ENCODE peak calls at places on chromosomes 5 and 9, in seven cellular contexts. Y is HCT116, A is GM12878, X is GM12891, G is prostate gland, I is breast epithelium, E is suprapubic skin. B is an unnamed sample.

GRCh38 chr9:132035679-132036078 is 44.0 kb downstream of the MED27 start:
- DNase-seq in Y (no peak), A (no peak), X (no peak), G (no peak), I (no peak), E (no peak), B (no peak)

GRCh38 chr5:56142620-56143431 is 90.3 kb downstream of the ANKRD55 start:
- DNase-seq in Y (no peak), A (peak), X (no peak), G (no peak), I (no peak), E (no peak), B (no peak)

GRCh38 chr5:110441035-110441434 is 285.4 kb downstream of the TMEM232 start:
- DNase-seq in Y (peak), A (no peak), X (no peak), G (no peak), I (no peak), E (no peak), B (peak)

GRCh38 chr5:103283120-103283519 is 24.6 kb downstream of the MACIR start:
- DNase-seq in Y (no peak), A (no peak), X (no peak), G (no peak), I (no peak), E (no peak), B (no peak)

GRCh38 chr5:91146221-91146620 is 236.9 kb downstream of the ARRDC3 start:
- DNase-seq in Y (no peak), A (no peak), X (no peak), G (no peak), I (no peak), E (no peak), B (no peak)

GRCh38 chr5:66843065-66843464 is 246.9 kb downstream of the MAST4 start:
- DNase-seq in Y (no peak), A (no peak), X (no peak), G (no peak), I (no peak), E (no peak), B (no peak)

GRCh38 chr5:78062645-78063044 is 231.9 kb downstream of the AP3B1 start:
- DNase-seq in Y (no peak), A (no peak), X (no peak), G (no peak), I (no peak), E (no peak), B (no peak)

GRCh38 chr5:77906806-77907205 is 130.7 kb upstream of the TBCA start:
- DNase-seq in Y (no peak), A (no peak), X (no peak), G (no peak), I (no peak), E (no peak), B (no peak)

GRCh38 chr9:111896942-111897830 is 572 bp downstream of the UGCG start:
- DNase-seq in Y (no peak), A (no peak), X (peak), G (peak), I (peak), E (peak), B (peak)

GRCh38 chr9:4258321-4259093 is 41.4 kb downstream of the GLIS3 start:
- DNase-seq in Y (no peak), A (no peak), X (no peak), G (no peak), I (no peak), E (no peak), B (no peak)

GRCh38 chr5:135880278-135880677 is 15.4 kb downstream of the IL9 start:
- DNase-seq in Y (peak), A (no peak), X (no peak), G (no peak), I (no peak), E (peak), B (peak)

GRCh38 chr5:38528162-38528703 is 28.2 kb downstream of the LIFR start:
- DNase-seq in Y (no peak), A (no peak), X (no peak), G (no peak), I (no peak), E (no peak), B (no peak)

GRCh38 chr9:18909140-18910018 is 123.6 kb downstream of the SAXO1 start:
- DNase-seq in Y (no peak), A (no peak), X (no peak), G (no peak), I (no peak), E (no peak), B (no peak)

GRCh38 chr9:133463234-133463863 is 3.6 kb downstream of the CACFD1 start:
- DNase-seq in Y (no peak), A (no peak), X (no peak), G (no peak), I (no peak), E (no peak), B (peak)

GRCh38 chr9:100602302-100602930 is 24.5 kb downstream of the CAVIN4 start:
- DNase-seq in Y (peak), A (no peak), X (no peak), G (peak), I (no peak), E (no peak), B (peak)

GRCh38 chr9:23341346-23341745 is 484.7 kb downstream of the ELAVL2 start:
- DNase-seq in Y (no peak), A (no peak), X (no peak), G (no peak), I (no peak), E (no peak), B (no peak)

GRCh38 chr5:144583493-144584154 is 413.0 kb downstream of the KCTD16 start:
- DNase-seq in Y (no peak), A (no peak), X (no peak), G (no peak), I (no peak), E (no peak), B (peak)

GRCh38 chr9:134693011-134693410 is 51.4 kb downstream of the COL5A1 start:
- DNase-seq in Y (no peak), A (no peak), X (no peak), G (no peak), I (no peak), E (no peak), B (no peak)

GRCh38 chr9:107484117-107484723 is 5.3 kb downstream of the KLF4 start:
- DNase-seq in Y (peak), A (peak), X (no peak), G (peak), I (peak), E (no peak), B (peak)

GRCh38 chr9:131620764-131621520 is 75.6 kb downstream of the PRRT1B start:
- DNase-seq in Y (no peak), A (no peak), X (no peak), G (no peak), I (no peak), E (no peak), B (no peak)

GRCh38 chr5:73826761-73827450 is 200.9 kb downstream of the ARHGEF28 start:
- DNase-seq in Y (no peak), A (no peak), X (no peak), G (peak), I (peak), E (no peak), B (peak)

GRCh38 chr9:124341455-124342170 is 73.6 kb downstream of the PSMB7 start:
- DNase-seq in Y (no peak), A (no peak), X (no peak), G (no peak), I (no peak), E (no peak), B (no peak)

GRCh38 chr9:14437336-14438231 is 123.6 kb upstream of the NFIB start:
- DNase-seq in Y (no peak), A (no peak), X (no peak), G (no peak), I (no peak), E (no peak), B (no peak)

GRCh38 chr9:9483175-9483574 is 1129.6 kb downstream of the PTPRD start:
- DNase-seq in Y (no peak), A (no peak), X (no peak), G (no peak), I (no peak), E (no peak), B (no peak)
- TF ChIP-seq POLR2AphosphoS5 in Y (no peak), A (no peak), X (no peak), G (no peak), I (no peak), E (no peak), B (no peak)

DNA sequence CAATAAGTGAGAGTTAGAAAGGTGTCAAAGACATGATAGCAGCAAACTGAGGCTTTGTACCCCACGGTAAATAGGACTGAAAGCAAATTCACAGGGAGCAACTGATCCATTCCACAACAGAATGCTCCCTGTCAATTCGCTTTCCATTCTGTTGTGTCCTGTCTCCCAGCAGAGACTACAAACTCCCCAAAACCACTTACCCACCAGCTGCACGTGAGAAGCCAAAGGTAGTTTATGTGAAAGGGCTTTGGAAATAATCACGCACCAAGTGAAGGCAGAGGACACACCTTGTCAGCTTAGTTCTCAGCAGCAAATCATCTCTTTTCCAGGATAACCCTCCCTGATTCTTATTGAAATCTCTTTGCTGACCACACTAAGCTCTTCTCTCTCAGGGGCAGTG is 46.6 kb upstream of the IL17B start:
- DNase-seq in Y (no peak), A (no peak), X (no peak), G (no peak), I (no peak), E (no peak), B (no peak)
- TF ChIP-seq POLR2AphosphoS5 in Y (no peak), A (no peak), X (no peak), G (peak), I (no peak), E (no peak), B (no peak)

DNA sequence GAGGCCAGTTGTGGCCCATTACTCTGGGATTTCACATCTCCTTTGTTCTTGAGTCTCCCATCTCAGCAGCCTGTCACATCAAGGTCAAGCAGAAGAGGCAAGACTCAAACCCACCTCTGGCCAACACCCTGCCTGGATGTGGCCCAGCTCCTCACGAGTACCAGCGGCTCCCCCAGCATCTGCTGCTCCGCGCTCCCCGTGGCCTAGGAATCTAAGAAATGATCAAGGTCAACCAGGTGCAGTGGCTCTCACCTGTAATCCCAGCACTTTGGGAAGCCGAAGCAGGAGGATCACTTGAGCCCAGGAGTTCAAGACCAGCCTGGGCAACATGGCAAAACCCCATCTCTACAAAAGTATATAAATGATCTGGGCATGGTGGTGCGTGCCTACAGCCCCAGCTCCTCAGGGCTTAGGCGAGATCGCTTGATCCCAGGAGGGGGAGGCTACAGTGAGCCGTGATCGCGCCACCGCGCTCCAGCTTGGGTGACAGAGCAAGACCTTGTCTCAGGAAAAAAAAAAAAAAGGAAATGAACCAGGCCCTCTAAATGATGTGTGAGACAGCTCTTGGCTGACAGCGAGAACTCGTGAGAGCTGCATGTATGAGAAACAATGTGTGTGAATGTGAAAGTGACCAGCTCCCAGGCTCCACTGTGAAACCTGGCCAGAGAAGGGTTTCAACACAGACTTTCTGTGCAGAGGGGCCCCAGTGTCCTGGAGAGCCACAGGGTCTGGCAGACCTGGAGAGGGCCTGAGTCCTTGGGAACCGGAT is 61.6 kb upstream of the ANGPTL2 start:
- DNase-seq in Y (no peak), A (peak), X (peak), G (no peak), I (no peak), E (no peak), B (no peak)
- TF ChIP-seq POLR2AphosphoS5 in Y (no peak), A (no peak), X (no peak), G (no peak), I (no peak), E (peak), B (no peak)

DNA sequence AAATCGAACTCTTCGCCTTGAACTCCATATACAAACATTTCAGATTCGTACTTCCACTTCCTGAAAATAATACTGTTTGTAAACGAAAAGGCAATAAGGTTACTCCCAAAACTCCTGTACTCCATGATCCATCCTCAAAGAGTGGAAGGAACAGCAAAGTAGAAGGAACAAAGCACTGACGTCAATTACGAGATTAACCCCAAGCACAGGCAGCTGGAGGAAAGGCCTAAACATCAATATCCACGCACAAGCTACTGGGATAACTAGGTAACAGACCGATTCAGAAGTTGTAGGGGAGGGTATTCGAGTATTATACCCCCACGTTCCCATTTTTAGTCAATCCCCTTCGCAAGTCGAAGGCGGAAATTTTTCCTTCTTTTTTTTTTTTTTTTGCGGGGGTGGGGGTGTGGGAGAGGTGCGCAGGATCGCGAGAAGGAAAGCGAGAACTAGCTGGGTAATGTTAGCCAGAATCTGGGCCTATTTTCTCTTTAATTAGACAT is 955 bp downstream of the AFF4 start:
- DNase-seq in Y (peak), A (no peak), X (no peak), G (peak), I (no peak), E (no peak), B (peak)
- TF ChIP-seq POLR2AphosphoS5 in Y (peak), A (no peak), X (no peak), G (peak), I (peak), E (no peak), B (no peak)

GRCh38 chr5:120151825-120152224 is 312.3 kb upstream of the PRR16 start:
- DNase-seq in Y (no peak), A (no peak), X (no peak), G (no peak), I (no peak), E (no peak), B (no peak)
- TF ChIP-seq POLR2AphosphoS5 in Y (no peak), A (no peak), X (no peak), G (no peak), I (no peak), E (no peak), B (no peak)

GRCh38 chr5:76114192-76114795 is 31.1 kb downstream of the SV2C start:
- DNase-seq in Y (no peak), A (no peak), X (no peak), G (peak), I (no peak), E (no peak), B (peak)
- TF ChIP-seq POLR2AphosphoS5 in Y (no peak), A (no peak), X (no peak), G (peak), I (no peak), E (no peak), B (no peak)

GRCh38 chr5:172799416-172799815 is 28.4 kb upstream of the DUSP1 start:
- DNase-seq in Y (no peak), A (no peak), X (no peak), G (no peak), I (no peak), E (no peak), B (no peak)

GRCh38 chr5:172801184-172801671 is 30.2 kb upstream of the DUSP1 start:
- DNase-seq in Y (no peak), A (no peak), X (no peak), G (no peak), I (no peak), E (no peak), B (no peak)

GRCh38 chr5:172802013-172802584 is 31.1 kb upstream of the DUSP1 start:
- DNase-seq in Y (no peak), A (no peak), X (no peak), G (no peak), I (no peak), E (no peak), B (no peak)

GRCh38 chr5:172798422-172799215 is 27.6 kb upstream of the DUSP1 start:
- DNase-seq in Y (no peak), A (no peak), X (no peak), G (no peak), I (no peak), E (no peak), B (no peak)

DNA sequence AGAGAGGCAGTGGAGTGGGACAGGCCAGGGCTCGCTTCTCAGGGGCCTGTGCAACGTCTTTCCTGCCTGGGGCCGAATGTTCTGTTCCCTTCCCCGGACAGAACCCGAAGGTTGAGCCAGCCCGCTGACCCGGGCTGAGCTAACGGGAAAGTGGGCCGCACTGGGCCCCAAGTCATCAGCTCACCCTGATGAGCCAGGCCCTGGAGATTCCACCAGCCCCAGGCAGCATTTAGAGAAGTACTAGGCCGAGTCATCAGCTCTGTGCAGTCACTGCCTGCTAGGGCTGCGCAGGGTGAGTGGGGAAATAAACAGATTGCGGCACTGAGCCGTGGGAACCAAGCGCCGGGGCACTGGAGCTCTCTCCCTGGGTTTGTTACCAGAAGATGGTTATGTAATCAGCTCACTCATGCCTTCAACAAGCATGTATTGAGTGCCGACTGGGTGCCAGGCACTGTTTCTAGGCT is 29.1 kb upstream of the DUSP1 start:
- DNase-seq in Y (no peak), A (no peak), X (no peak), G (no peak), I (no peak), E (no peak), B (no peak)
- TF ChIP-seq POLR2AphosphoS5 in Y (no peak), A (no peak), X (no peak), G (no peak), I (no peak), E (no peak), B (no peak)

GRCh38 chr9:136761545-136761981 is 2.8 kb downstream of the LCN15 start:
- DNase-seq in Y (no peak), A (no peak), X (no peak), G (no peak), I (no peak), E (no peak), B (no peak)

GRCh38 chr9:136762221-136762691 is 2.1 kb downstream of the LCN15 start:
- DNase-seq in Y (no peak), A (no peak), X (no peak), G (no peak), I (no peak), E (no peak), B (no peak)

GRCh38 chr9:136763649-136764035 is 676 bp downstream of the LCN15 start:
- DNase-seq in Y (no peak), A (no peak), X (no peak), G (no peak), I (no peak), E (no peak), B (no peak)

GRCh38 chr9:136764301-136764891 is at the start of gene LCN15:
- DNase-seq in Y (no peak), A (no peak), X (no peak), G (no peak), I (no peak), E (no peak), B (no peak)

GRCh38 chr9:136762915-136763648 is 1.2 kb downstream of the LCN15 start:
- DNase-seq in Y (peak), A (no peak), X (no peak), G (no peak), I (no peak), E (no peak), B (peak)
- TF ChIP-seq POLR2AphosphoS5 in Y (no peak), A (no peak), X (no peak), G (no peak), I (no peak), E (no peak), B (peak)

DNA sequence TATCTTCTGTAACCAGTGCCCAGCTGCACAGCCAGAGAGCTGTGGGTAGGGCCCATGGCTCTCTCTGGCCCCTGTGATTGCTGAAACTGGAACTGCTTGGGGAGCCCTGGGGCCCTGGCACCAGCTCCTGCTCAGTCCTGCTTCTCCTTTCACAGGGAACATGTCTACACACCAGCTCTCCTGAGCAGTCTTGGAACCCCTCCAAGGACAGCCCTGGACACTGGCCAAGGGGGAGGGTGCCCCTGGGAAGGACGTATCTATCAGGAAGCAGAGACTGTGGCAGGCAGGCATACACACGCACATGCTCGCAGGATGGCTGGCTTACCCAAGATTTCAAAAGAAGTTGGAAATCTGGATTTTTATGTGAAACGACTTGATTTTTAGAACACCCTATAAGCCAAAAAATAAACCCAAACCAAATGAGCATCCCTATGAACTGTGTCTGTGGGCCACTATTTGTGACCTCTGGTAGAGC is 8.8 kb upstream of the TRAF1 start:
- DNase-seq in Y (no peak), A (no peak), X (no peak), G (peak), I (peak), E (peak), B (no peak)
- TF ChIP-seq POLR2AphosphoS5 in Y (peak), A (no peak), X (no peak), G (peak), I (peak), E (peak), B (no peak)

B was measured in GM23338.